ENCODE peak calls at places on chromosomes 13 and 19, in nine cellular contexts. K is fibroblast of lung; G is H7; S is AG09309; L is cardiac muscle cell; B is CD8-positive, alpha-beta T cell; C is GM23338; I is breast epithelium; P is transverse colon. H is an unnamed sample.

GRCh38 chr19:16026756-16027155 is 49.5 kb upstream of the TPM4 start:
- DNase-seq in K (no peak), G (no peak), S (no peak), L (no peak), B (no peak), C (no peak), I (no peak), P (no peak), H (peak; percentile 14)

GRCh38 chr13:65292488-65292901 is 1937.6 kb downstream of the PCDH9 start:
- DNase-seq in K (peak; percentile 84), G (no peak), S (peak; percentile 16), L (peak; percentile 79), B (no peak), C (peak; percentile 13), I (no peak), P (no peak), H (peak; percentile 3)

GRCh38 chr13:25406377-25406776 is 34.6 kb downstream of the ATP8A2 start:
- DNase-seq in K (no peak), G (peak; percentile 45), S (no peak), L (no peak), B (no peak), C (peak; percentile 36), I (no peak), P (no peak), H (no peak)

GRCh38 chr19:29483944-29484581 is 41.7 kb upstream of the VSTM2B start:
- DNase-seq in K (no peak), G (no peak), S (no peak), L (no peak), B (no peak), C (no peak), I (no peak), P (no peak), H (no peak)

GRCh38 chr13:39855236-39855635 is 199.8 kb downstream of the COG6 start:
- DNase-seq in K (no peak), G (no peak), S (no peak), L (peak; percentile 18), B (no peak), C (no peak), I (no peak), P (no peak), H (peak; percentile 25)

GRCh38 chr19:37009871-37010270 is 68.4 kb upstream of the ZNF420 start:
- DNase-seq in K (no peak), G (no peak), S (no peak), L (no peak), B (no peak), C (no peak), I (no peak), P (no peak), H (no peak)

GRCh38 chr13:45004096-45004495 is 14.8 kb downstream of the GPALPP1 start:
- DNase-seq in K (no peak), G (no peak), S (no peak), L (no peak), B (no peak), C (no peak), I (no peak), P (no peak), H (no peak)

GRCh38 chr13:52359534-52359933 is 46.4 kb downstream of the THSD1 start:
- DNase-seq in K (peak; percentile 94), G (no peak), S (no peak), L (peak; percentile 72), B (no peak), C (no peak), I (no peak), P (no peak), H (peak; percentile 89)

GRCh38 chr19:34120846-34121639 is 51.3 kb upstream of the LSM14A start:
- DNase-seq in K (peak; percentile 67), G (peak; percentile 69), S (no peak), L (peak; percentile 72), B (peak; percentile 26), C (peak; percentile 77), I (no peak), P (no peak), H (peak; percentile 58)

GRCh38 chr19:46574533-46574932 is 26.6 kb upstream of the CALM3 start:
- DNase-seq in K (no peak), G (no peak), S (no peak), L (peak; percentile 27), B (no peak), C (no peak), I (no peak), P (no peak), H (peak; percentile 15)

GRCh38 chr13:95355491-95355890 is 54.2 kb upstream of the ABCC4 start:
- DNase-seq in K (peak; percentile 5), G (no peak), S (peak; percentile 20), L (peak; percentile 46), B (no peak), C (no peak), I (no peak), P (no peak), H (peak; percentile 21)

GRCh38 chr13:91355826-91356710 is 8.6 kb downstream of the MIR17HG start:
- DNase-seq in K (no peak), G (no peak), S (no peak), L (no peak), B (no peak), C (no peak), I (no peak), P (no peak), H (no peak)

GRCh38 chr19:9171393-9171991 is 7.3 kb upstream of the OR7D2 start:
- DNase-seq in K (no peak), G (no peak), S (no peak), L (peak; percentile 9), B (no peak), C (no peak), I (no peak), P (no peak), H (no peak)

GRCh38 chr19:4077011-4077382 is 10.3 kb upstream of the ZBTB7A start:
- DNase-seq in K (no peak), G (no peak), S (no peak), L (no peak), B (no peak), C (no peak), I (no peak), P (no peak), H (no peak)

GRCh38 chr19:3282155-3282554 is 57.7 kb downstream of the CELF5 start:
- DNase-seq in K (no peak), G (peak; percentile 24), S (no peak), L (no peak), B (no peak), C (no peak), I (no peak), P (no peak), H (no peak)

GRCh38 chr13:97028441-97029299 is 34.4 kb upstream of the OXGR1 start:
- DNase-seq in K (peak; percentile 58), G (peak; percentile 56), S (no peak), L (peak; percentile 76), B (peak; percentile 24), C (peak; percentile 67), I (peak; percentile 21), P (peak; percentile 73), H (peak; percentile 67)

GRCh38 chr13:30334663-30335386 is 27.5 kb upstream of the KATNAL1 start:
- DNase-seq in K (no peak), G (peak; percentile 58), S (no peak), L (peak; percentile 45), B (no peak), C (peak; percentile 82), I (no peak), P (no peak), H (peak; percentile 37)

GRCh38 chr19:31676271-31677004 is 327.2 kb upstream of the TSHZ3 start:
- DNase-seq in K (peak; percentile 4), G (peak; percentile 63), S (no peak), L (peak; percentile 8), B (no peak), C (peak; percentile 71), I (no peak), P (no peak), H (peak; percentile 1)

GRCh38 chr13:99908129-99908805 is 63.3 kb downstream of the ZIC5 start:
- DNase-seq in K (peak; percentile 7), G (no peak), S (no peak), L (no peak), B (no peak), C (no peak), I (no peak), P (no peak), H (no peak)

GRCh38 chr19:58434217-58434616 is 5.7 kb downstream of the ZNF132 start:
- DNase-seq in K (peak; percentile 46), G (no peak), S (no peak), L (peak; percentile 14), B (no peak), C (peak; percentile 14), I (no peak), P (no peak), H (peak; percentile 41)

GRCh38 chr19:13865578-13866462 is 11.1 kb upstream of the NANOS3 start:
- DNase-seq in K (no peak), G (peak; percentile 88), S (no peak), L (peak; percentile 10), B (no peak), C (no peak), I (no peak), P (no peak), H (no peak)
- H3K4me3 ChIP-seq in K (peak overlapping the region; percentile 66), G (peak overlapping the region; percentile 40), S (peak overlapping the region; percentile 58), L (peak overlapping the region; percentile 96), B (peak overlapping the region; percentile 33), C (peak overlapping the region; percentile 60), I (peak overlapping the region; percentile 97), P (peak overlapping the region; percentile 79), H (peak overlapping the region; percentile 36)

GRCh38 chr19:575527-576506 is 3.4 kb downstream of the BSG start:
- DNase-seq in K (peak; percentile 52), G (no peak), S (no peak), L (peak; percentile 66), B (no peak), C (peak; percentile 18), I (no peak), P (no peak), H (peak; percentile 46)
- H3K4me3 ChIP-seq in K (peak overlapping the region; percentile 51), G (no peak overlapping the region), S (peak overlapping the region; percentile 19), L (peak overlapping the region; percentile 10), B (no peak overlapping the region), C (peak overlapping the region; percentile 20), I (peak overlapping the region; percentile 63), P (peak overlapping the region; percentile 98), H (peak overlapping the region; percentile 36)

GRCh38 chr13:77477299-77477848 is 58.1 kb upstream of the SCEL start:
- DNase-seq in K (no peak), G (no peak), S (no peak), L (no peak), B (no peak), C (no peak), I (no peak), P (no peak), H (peak; percentile 15)
- H3K4me3 ChIP-seq in K (no peak overlapping the region), G (no peak overlapping the region), S (no peak overlapping the region), L (no peak overlapping the region), B (no peak overlapping the region), C (no peak overlapping the region), I (no peak overlapping the region), P (no peak overlapping the region), H (no peak overlapping the region)

DNA sequence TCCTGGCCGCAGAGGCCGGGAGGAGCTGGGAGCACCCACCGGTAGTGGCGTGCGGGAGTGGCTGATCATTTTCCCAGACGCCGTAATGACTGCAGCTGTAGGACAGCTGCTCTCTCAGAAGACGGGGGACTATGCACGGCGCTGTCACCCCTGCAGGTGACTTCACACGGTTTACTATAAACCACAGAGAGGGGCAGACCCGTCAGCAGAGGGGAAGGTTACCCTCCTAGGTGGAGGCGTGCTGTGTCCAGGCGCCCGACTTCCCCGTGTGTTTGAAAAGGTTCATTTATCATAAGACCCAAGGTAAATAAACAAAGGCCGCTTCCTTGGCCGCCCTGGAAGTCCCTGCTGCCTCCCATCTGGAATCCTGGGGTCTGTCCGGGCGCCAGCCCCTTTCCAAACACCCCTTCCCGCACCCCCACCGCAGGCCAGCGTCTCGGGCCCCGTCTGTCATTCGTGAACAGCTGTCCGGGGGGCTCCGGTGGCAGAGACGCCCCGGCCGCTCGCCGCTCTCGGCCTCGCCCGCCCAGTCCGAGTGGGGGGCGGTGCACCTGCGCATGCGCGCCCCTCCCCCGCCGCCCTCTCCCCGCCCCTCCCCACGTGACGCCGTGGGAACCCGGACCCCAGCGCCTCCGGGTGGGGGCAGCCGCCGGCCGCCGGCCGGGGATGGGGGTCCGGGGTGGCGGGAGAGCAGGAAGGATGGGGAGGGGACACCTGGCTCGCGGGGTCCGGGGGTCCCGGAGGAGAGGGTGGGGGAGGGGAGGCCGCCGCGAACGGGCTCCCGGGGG is 915 bp downstream of the SHC2 start:
- DNase-seq in K (peak; percentile 28), G (peak; percentile 99), S (no peak), L (peak; percentile 30), B (peak; percentile 15), C (peak; percentile 60), I (peak; percentile 38), P (peak; percentile 60), H (no peak)
- H3K4me3 ChIP-seq in K (peak overlapping the region; percentile 55), G (peak overlapping the region; percentile 61), S (peak overlapping the region; percentile 3), L (peak overlapping the region; percentile 65), B (peak overlapping the region; percentile 13), C (peak overlapping the region; percentile 76), I (peak overlapping the region; percentile 93), P (peak overlapping the region; percentile 54), H (peak overlapping the region; percentile 31)